ENCODE peak calls at places on chromosomes 13 and 19, in seven cellular contexts. X, R, K, H, Y, I and P are unnamed samples.

GRCh38 chr19:50205681-50206138 is 2.3 kb downstream of the MYH14 start:
- DNase-seq in X (no peak), R (peak; percentile 64), K (no peak), H (no peak), Y (no peak), I (no peak), P (no peak)

GRCh38 chr19:42317535-42317934 is 4.4 kb downstream of the TMEM145 start:
- DNase-seq in X (no peak), R (no peak), K (no peak), H (no peak), Y (no peak), I (no peak), P (no peak)

GRCh38 chr13:55815458-55816033 is 1325.2 kb upstream of the PRR20A start:
- DNase-seq in X (no peak), R (no peak), K (no peak), H (no peak), Y (no peak), I (no peak), P (no peak)

GRCh38 chr19:540867-541637 is 2.8 kb upstream of the GZMM start:
- DNase-seq in X (no peak), R (no peak), K (no peak), H (no peak), Y (no peak), I (no peak), P (no peak)

GRCh38 chr13:35916186-35916585 is 215.0 kb downstream of the DCLK1 start:
- DNase-seq in X (no peak), R (peak; percentile 28), K (no peak), H (no peak), Y (no peak), I (no peak), P (no peak)

GRCh38 chr13:109100705-109101104 is 471.3 kb downstream of the MYO16 start:
- DNase-seq in X (no peak), R (no peak), K (no peak), H (no peak), Y (no peak), I (no peak), P (no peak)

GRCh38 chr19:4120531-4120930 is 3.4 kb downstream of the MAP2K2 start:
- DNase-seq in X (no peak), R (no peak), K (no peak), H (no peak), Y (no peak), I (no peak), P (peak; percentile 59)

GRCh38 chr13:44317752-44318550 is 55.7 kb upstream of the SERP2 start:
- DNase-seq in X (no peak), R (no peak), K (peak; percentile 53), H (no peak), Y (no peak), I (no peak), P (no peak)

GRCh38 chr19:31085125-31085524 is 264.1 kb downstream of the TSHZ3 start:
- DNase-seq in X (no peak), R (no peak), K (peak; percentile 56), H (no peak), Y (no peak), I (no peak), P (no peak)

GRCh38 chr13:27183561-27184147 is 12.0 kb upstream of the USP12 start:
- DNase-seq in X (no peak), R (no peak), K (peak; percentile 36), H (no peak), Y (no peak), I (no peak), P (no peak)

GRCh38 chr19:48325265-48325910 is at the start of gene EMP3:
- DNase-seq in X (peak; percentile 81), R (peak; percentile 78), K (peak; percentile 90), H (peak; percentile 63), Y (peak; percentile 65), I (peak; percentile 53), P (peak; percentile 80)

GRCh38 chr13:95091755-95092154 is 209.5 kb downstream of the ABCC4 start:
- DNase-seq in X (no peak), R (no peak), K (no peak), H (no peak), Y (no peak), I (no peak), P (no peak)

GRCh38 chr19:18333680-18334079 is 6.7 kb upstream of the PGPEP1 start:
- DNase-seq in X (no peak), R (no peak), K (peak; percentile 42), H (no peak), Y (no peak), I (no peak), P (no peak)

GRCh38 chr13:38518328-38518727 is 168.5 kb upstream of the FREM2 start:
- DNase-seq in X (no peak), R (no peak), K (no peak), H (no peak), Y (no peak), I (no peak), P (no peak)

GRCh38 chr19:17289489-17289888 is 7.8 kb downstream of the ANKLE1 start:
- DNase-seq in X (peak; percentile 59), R (peak; percentile 92), K (no peak), H (peak; percentile 78), Y (no peak), I (no peak), P (no peak)

GRCh38 chr19:2027361-2027760 is 11.8 kb upstream of the BTBD2 start:
- DNase-seq in X (no peak), R (no peak), K (peak; percentile 87), H (no peak), Y (no peak), I (no peak), P (peak; percentile 73)

GRCh38 chr13:87923713-87924112 is 252.5 kb downstream of the SLITRK5 start:
- DNase-seq in X (no peak), R (no peak), K (no peak), H (no peak), Y (no peak), I (no peak), P (no peak)

GRCh38 chr19:5205388-5205787 is 135.2 kb downstream of the PTPRS start:
- DNase-seq in X (no peak), R (no peak), K (no peak), H (no peak), Y (no peak), I (no peak), P (no peak)

GRCh38 chr19:51034704-51035103 is at the start of gene KLK12:
- DNase-seq in X (no peak), R (no peak), K (no peak), H (no peak), Y (no peak), I (no peak), P (no peak)

GRCh38 chr19:6056282-6056741 is 54.0 kb downstream of the RFX2 start:
- DNase-seq in X (no peak), R (no peak), K (no peak), H (no peak), Y (no peak), I (no peak), P (no peak)

GRCh38 chr13:43426355-43426754 is 360.4 kb downstream of the ENOX1 start:
- DNase-seq in X (no peak), R (no peak), K (no peak), H (no peak), Y (no peak), I (no peak), P (no peak)

GRCh38 chr13:66958611-66959010 is 271.5 kb downstream of the PCDH9 start:
- DNase-seq in X (no peak), R (no peak), K (no peak), H (no peak), Y (no peak), I (no peak), P (no peak)

GRCh38 chr13:42329239-42329638 is 57.3 kb downstream of the AKAP11 start:
- DNase-seq in X (no peak), R (no peak), K (no peak), H (no peak), Y (no peak), I (no peak), P (no peak)

GRCh38 chr13:47696677-47697076 is 304.4 kb downstream of the SUCLA2 start:
- DNase-seq in X (no peak), R (no peak), K (no peak), H (no peak), Y (no peak), I (no peak), P (no peak)

GRCh38 chr13:69474286-69474685 is 633.3 kb upstream of the ATXN8OS start:
- DNase-seq in X (no peak), R (no peak), K (peak; percentile 57), H (no peak), Y (no peak), I (no peak), P (no peak)

GRCh38 chr13:53045110-53045509 is 16.5 kb downstream of the OLFM4 start:
- DNase-seq in X (no peak), R (no peak), K (peak; percentile 55), H (no peak), Y (no peak), I (no peak), P (no peak)

GRCh38 chr13:109297628-109298027 is 488.8 kb downstream of the IRS2 start:
- DNase-seq in X (no peak), R (no peak), K (no peak), H (no peak), Y (peak; percentile 79), I (no peak), P (peak; percentile 91)

GRCh38 chr13:57345526-57345925 is 178.5 kb downstream of the PRR20E start:
- DNase-seq in X (no peak), R (no peak), K (no peak), H (no peak), Y (no peak), I (no peak), P (no peak)

GRCh38 chr13:40639226-40639681 is 27.2 kb downstream of the FOXO1 start:
- DNase-seq in X (no peak), R (no peak), K (peak; percentile 53), H (no peak), Y (no peak), I (no peak), P (no peak)

GRCh38 chr13:41544824-41545707 is 87.7 kb downstream of the RGCC start:
- DNase-seq in X (no peak), R (no peak), K (peak; percentile 13), H (no peak), Y (no peak), I (no peak), P (no peak)

GRCh38 chr19:7522072-7522922 is at the start of gene MCOLN1:
- DNase-seq in X (peak; percentile 100), R (peak; percentile 99), K (peak; percentile 97), H (peak; percentile 100), Y (peak; percentile 46), I (peak; percentile 100), P (peak; percentile 71)